ENCODE peak calls at places on chromosomes 7 and 10, in six cellular contexts. A, B, Y, O, V and X are unnamed samples.

GRCh38 chr10:29719281-29719675 is 84.5 kb upstream of the SVIL start:
- DNase-seq in A (no peak), B (no peak), Y (no peak), O (no peak), V (no peak), X (no peak)

GRCh38 chr7:30859940-30860623 is 51.6 kb upstream of the AQP1 start:
- DNase-seq in A (no peak), B (no peak), Y (peak), O (no peak), V (no peak), X (no peak)

GRCh38 chr7:141742229-141742628 is 4.1 kb downstream of the SSBP1 start:
- DNase-seq in A (no peak), B (no peak), Y (no peak), O (no peak), V (no peak), X (no peak)

GRCh38 chr7:102253973-102254370 is 32.7 kb upstream of the SH2B2 start:
- DNase-seq in A (no peak), B (no peak), Y (no peak), O (no peak), V (no peak), X (no peak)

GRCh38 chr10:44300666-44301649 is 83.9 kb downstream of the CXCL12 start:
- DNase-seq in A (no peak), B (no peak), Y (peak), O (no peak), V (no peak), X (peak)

GRCh38 chr10:92848037-92848440 is 281 bp upstream of the EXOC6 start:
- DNase-seq in A (no peak), B (no peak), Y (no peak), O (no peak), V (no peak), X (no peak)

GRCh38 chr7:134058980-134059379 is 68.2 kb upstream of the LRGUK start:
- DNase-seq in A (no peak), B (no peak), Y (no peak), O (no peak), V (no peak), X (no peak)

GRCh38 chr7:27167916-27168264 is 2.6 kb upstream of the HOXA9 start:
- DNase-seq in A (peak), B (no peak), Y (peak), O (no peak), V (no peak), X (no peak)

GRCh38 chr10:86668297-86669165 is at the start of gene LDB3:
- DNase-seq in A (peak), B (peak), Y (peak), O (no peak), V (no peak), X (no peak)

GRCh38 chr10:73646598-73647041 is 5.3 kb upstream of the MYOZ1 start:
- DNase-seq in A (no peak), B (peak), Y (no peak), O (peak), V (no peak), X (no peak)

GRCh38 chr7:100407285-100408180 is 21.0 kb downstream of the ZCWPW1 start:
- DNase-seq in A (no peak), B (no peak), Y (peak), O (no peak), V (peak), X (no peak)